ENCODE peak calls at places on chromosomes 12 and 14, in five cellular contexts. E is NB4, W is epithelial cell of esophagus, L is DND-41, B is HCT116. M is an unnamed sample.

GRCh38 chr12:96034631-96035282 is 630 bp downstream of the LTA4H start:
- DNase-seq in L (peak), B (no peak), W (peak), E (peak), M (no peak)

GRCh38 chr12:104699489-104700194 is 242.9 kb downstream of the CHST11 start:
- DNase-seq in E (no peak), L (no peak), W (no peak), B (no peak), M (peak)

GRCh38 chr12:30582943-30583342 is 112.7 kb downstream of the IPO8 start:
- DNase-seq in L (no peak), B (no peak), W (peak), E (no peak), M (no peak)

GRCh38 chr12:97557116-97557515 is 94.5 kb downstream of the RMST start:
- DNase-seq in L (no peak), B (no peak), E (no peak), W (no peak), M (no peak)

GRCh38 chr14:52977798-52978197 is 26.9 kb upstream of the FERMT2 start:
- DNase-seq in E (no peak), B (no peak), W (no peak), L (no peak), M (no peak)

GRCh38 chr14:99891266-99891665 is 98.1 kb downstream of the EML1 start:
- DNase-seq in E (no peak), L (no peak), W (no peak), B (no peak), M (no peak)

GRCh38 chr14:27845241-27845850 is 921.2 kb upstream of the FOXG1 start:
- DNase-seq in L (no peak), B (no peak), E (no peak), W (no peak), M (no peak)

GRCh38 chr14:23951590-23952143 is 1.9 kb upstream of the DHRS4 start:
- DNase-seq in B (no peak), E (no peak), W (no peak), L (no peak), M (no peak)

GRCh38 chr14:100645200-100645985 is 58.2 kb upstream of the BEGAIN start:
- DNase-seq in W (peak), B (peak), E (peak), L (peak), M (peak)

GRCh38 chr12:101299346-101299745 is 19.4 kb downstream of the UTP20 start:
- DNase-seq in E (no peak), W (peak), B (no peak), L (no peak), M (no peak)

GRCh38 chr14:100979780-100980179 is 76.3 kb upstream of the RTL1 start:
- DNase-seq in B (no peak), W (peak), E (no peak), L (no peak), M (no peak)

GRCh38 chr12:126337556-126337955 is 1272.3 kb downstream of the AACS start:
- DNase-seq in L (no peak), W (peak), E (no peak), B (no peak), M (no peak)

GRCh38 chr12:106455100-106455499 is 97.6 kb downstream of the POLR3B start:
- DNase-seq in B (no peak), W (no peak), E (no peak), L (no peak), M (peak)

GRCh38 chr14:100683578-100683977 is 43.1 kb upstream of the DLK1 start:
- DNase-seq in B (no peak), E (peak), W (no peak), L (no peak), M (no peak)

GRCh38 chr14:105999361-106000028 is 473.1 kb downstream of the TMEM121 start:
- DNase-seq in W (no peak), E (peak), L (peak), B (peak), M (peak)

GRCh38 chr14:50762001-50762930 is 68.7 kb downstream of the NIN start:
- DNase-seq in W (peak), L (no peak), E (no peak), B (no peak), M (peak)

GRCh38 chr14:54481695-54482094 is 7.1 kb downstream of the GMFB start:
- DNase-seq in W (peak), E (no peak), B (no peak), L (no peak), M (no peak)

GRCh38 chr12:97630875-97631274 is 168.3 kb downstream of the RMST start:
- DNase-seq in B (no peak), L (no peak), W (no peak), E (no peak), M (no peak)

GRCh38 chr12:118220697-118221096 is 84.8 kb downstream of the PEBP1 start:
- DNase-seq in L (no peak), W (peak), B (no peak), E (no peak), M (no peak)

GRCh38 chr14:90341784-90342183 is 10.0 kb upstream of the NRDE2 start:
- DNase-seq in B (no peak), W (no peak), L (no peak), E (no peak), M (no peak)

GRCh38 chr14:90060312-90060964 is 1.4 kb upstream of the KCNK13 start:
- DNase-seq in B (peak), W (peak), E (peak), L (no peak), M (peak)

GRCh38 chr14:41549821-41550597 is 56.7 kb upstream of the LRFN5 start:
- DNase-seq in B (no peak), W (peak), E (no peak), L (no peak), M (no peak)

GRCh38 chr14:56212541-56212940 is 94.3 kb downstream of the PELI2 start:
- DNase-seq in W (peak), B (no peak), L (peak), E (no peak), M (no peak)

GRCh38 chr14:92471919-92472318 is 41.7 kb upstream of the RIN3 start:
- DNase-seq in W (peak), E (no peak), L (no peak), B (peak), M (no peak)

GRCh38 chr14:92770454-92770853 is 22.0 kb upstream of the LGMN start:
- DNase-seq in E (no peak), L (no peak), W (no peak), B (no peak), M (peak)

GRCh38 chr14:92677087-92677668 is 71.2 kb downstream of the LGMN start:
- DNase-seq in L (no peak), E (peak), W (no peak), B (no peak), M (peak)

GRCh38 chr14:68094158-68094557 is 274.6 kb downstream of the RAD51B start:
- DNase-seq in E (no peak), L (no peak), B (no peak), W (peak), M (no peak)

GRCh38 chr12:64088431-64089349 is 133.4 kb downstream of the KICS2 start:
- DNase-seq in W (peak), B (peak), E (peak), L (no peak), M (peak)

GRCh38 chr14:34692348-34692747 is 22.0 kb downstream of the CFL2 start:
- DNase-seq in L (no peak), B (no peak), W (no peak), E (no peak), M (no peak)

GRCh38 chr14:55077691-55078151 is 26.3 kb downstream of the MAPK1IP1L start:
- DNase-seq in W (peak), L (no peak), E (no peak), B (peak), M (no peak)

GRCh38 chr14:70073924-70074566 is 114.7 kb downstream of the SLC8A3 start:
- DNase-seq in W (peak), L (peak), E (peak), B (peak), M (peak)

GRCh38 chr14:96094211-96094610 is 55.0 kb downstream of the C14orf132 start:
- DNase-seq in B (no peak), W (no peak), L (no peak), E (no peak), M (no peak)

GRCh38 chr14:32407170-32407569 is 78.1 kb downstream of the AKAP6 start:
- DNase-seq in B (no peak), E (no peak), L (no peak), W (no peak), M (no peak)

GRCh38 chr14:33754264-33754663 is 196.6 kb downstream of the EGLN3 start:
- DNase-seq in L (no peak), W (no peak), E (no peak), B (no peak), M (no peak)

GRCh38 chr12:118633071-118633470 is 256.7 kb downstream of the SUDS3 start:
- DNase-seq in E (peak), L (peak), B (no peak), W (no peak), M (no peak)

GRCh38 chr12:64304571-64304970 is 82.5 kb upstream of the KICS2 start:
- DNase-seq in L (no peak), B (no peak), E (no peak), W (no peak), M (no peak)

GRCh38 chr14:89185919-89186849 is 230.8 kb downstream of the FOXN3 start:
- DNase-seq in L (no peak), W (peak), E (no peak), B (peak), M (no peak)

GRCh38 chr14:23434488-23435219 is 806 bp downstream of the MYH7 start:
- DNase-seq in L (no peak), W (no peak), B (no peak), E (no peak), M (no peak)

GRCh38 chr12:13198921-13199320 is 2.4 kb downstream of the EMP1 start:
- DNase-seq in W (no peak), B (no peak), E (no peak), L (no peak), M (no peak)

GRCh38 chr12:131851741-131852550 is 23.8 kb downstream of the MMP17 start:
- DNase-seq in W (no peak), E (peak), L (no peak), B (no peak), M (no peak)

GRCh38 chr12:131849700-131850553 is 21.7 kb downstream of the MMP17 start:
- DNase-seq in B (no peak), L (no peak), E (no peak), W (no peak), M (no peak)

GRCh38 chr12:131848753-131849152 is 20.6 kb downstream of the MMP17 start:
- DNase-seq in W (no peak), L (no peak), E (no peak), B (no peak), M (no peak)

GRCh38 chr12:131852551-131853299 is 24.5 kb downstream of the MMP17 start:
- DNase-seq in L (peak), B (no peak), E (peak), W (no peak), M (no peak)

DNA sequence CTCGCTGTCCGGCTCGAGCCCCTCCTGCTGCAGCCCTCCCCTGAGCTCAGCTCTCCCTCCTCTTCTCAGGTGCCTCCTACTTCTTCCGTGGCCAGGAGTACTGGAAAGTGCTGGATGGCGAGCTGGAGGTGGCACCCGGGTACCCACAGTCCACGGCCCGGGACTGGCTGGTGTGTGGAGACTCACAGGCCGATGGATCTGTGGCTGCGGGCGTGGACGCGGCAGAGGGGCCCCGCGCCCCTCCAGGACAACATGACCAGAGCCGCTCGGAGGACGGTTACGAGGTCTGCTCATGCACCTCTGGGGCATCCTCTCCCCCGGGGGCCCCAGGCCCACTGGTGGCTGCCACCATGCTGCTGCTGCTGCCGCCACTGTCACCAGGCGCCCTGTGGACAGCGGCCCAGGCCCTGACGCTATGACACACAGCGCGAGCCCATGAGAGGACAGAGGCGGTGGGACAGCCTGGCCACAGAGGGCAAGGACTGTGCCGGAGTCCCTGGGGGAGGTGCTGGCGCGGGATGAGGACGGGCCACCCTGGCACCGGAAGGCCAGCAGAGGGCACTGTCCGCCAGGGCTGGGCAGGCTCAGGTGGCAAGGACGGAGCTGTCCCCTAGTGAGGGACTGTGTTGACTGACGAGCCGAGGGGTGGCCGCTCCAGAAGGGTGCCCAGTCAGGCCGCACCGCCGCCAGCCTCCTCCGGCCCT is 22.8 kb downstream of the MMP17 start:
- DNase-seq in E (no peak), L (peak), B (no peak), W (peak), M (no peak)
- TF ChIP-seq CTCF in E (no peak), L (peak), B (peak), W (peak), M (no peak)

DNA sequence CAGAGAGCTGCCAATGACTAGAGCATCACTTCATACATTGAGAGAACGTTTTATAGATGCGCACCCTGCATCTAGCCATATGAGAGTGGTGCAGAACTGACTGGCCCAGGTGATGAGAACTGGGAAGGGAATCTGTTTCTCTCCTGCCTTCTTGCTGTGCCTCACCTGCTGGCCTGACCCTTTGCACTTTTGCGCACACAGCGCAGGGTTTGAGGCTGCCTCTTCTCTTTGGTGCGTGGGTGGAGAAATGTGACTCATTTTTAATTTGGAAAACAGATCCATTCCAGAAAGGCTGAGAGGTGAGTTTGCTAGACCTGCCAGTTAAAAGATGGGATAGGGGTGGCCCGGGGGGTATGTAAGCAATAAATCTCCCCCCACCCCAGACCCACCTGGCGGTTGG is 453 bp upstream of the ESRRB start:
- DNase-seq in W (peak), E (no peak), L (no peak), B (peak), M (no peak)
- H3K4me3 ChIP-seq in W (no peak), E (no peak), L (no peak), B (peak), M (no peak)

GRCh38 chr14:104253223-104253822 is 114.9 kb downstream of the KIF26A start:
- DNase-seq in B (no peak), W (no peak), L (no peak), E (no peak), M (no peak)

GRCh38 chr14:104252256-104253215 is 114.1 kb downstream of the KIF26A start:
- DNase-seq in E (no peak), B (no peak), L (no peak), W (no peak), M (no peak)

GRCh38 chr14:104253901-104254353 is 115.5 kb downstream of the KIF26A start:
- DNase-seq in B (no peak), L (no peak), W (no peak), E (no peak), M (no peak)

GRCh38 chr14:104254735-104255400 is 116.5 kb downstream of the KIF26A start:
- DNase-seq in L (no peak), E (no peak), B (no peak), W (no peak), M (no peak)

DNA sequence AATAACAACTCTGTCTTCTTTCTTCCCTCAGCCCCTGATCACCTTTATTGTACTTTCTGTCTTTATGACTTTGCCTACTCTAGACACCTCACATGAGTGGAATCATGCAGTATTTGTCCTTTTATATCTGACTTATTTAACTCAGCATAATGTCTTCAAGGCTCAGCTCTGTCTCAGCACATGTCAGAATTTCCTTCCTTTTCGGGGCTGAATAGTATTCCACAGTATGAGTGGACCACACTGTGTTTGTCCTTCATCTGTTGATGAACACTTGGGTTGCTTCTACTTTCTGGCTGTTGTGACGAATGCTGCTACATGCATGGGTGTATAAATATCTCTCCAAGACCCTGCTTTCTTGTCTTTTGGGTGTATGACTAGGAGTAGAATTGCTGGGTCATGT is 117.6 kb downstream of the KIF26A start:
- DNase-seq in E (no peak), B (no peak), W (no peak), L (no peak), M (no peak)
- TF ChIP-seq CTCF in E (no peak), B (no peak), W (no peak), L (no peak), M (no peak)

GRCh38 chr14:104969741-104970230 is 8.4 kb downstream of the AHNAK2 start:
- DNase-seq in B (no peak), L (no peak), W (no peak), E (no peak), M (no peak)

GRCh38 chr14:104972301-104973211 is 5.6 kb downstream of the AHNAK2 start:
- DNase-seq in B (peak), E (no peak), W (peak), L (no peak), M (no peak)

GRCh38 chr14:104968541-104969401 is 9.4 kb downstream of the AHNAK2 start:
- DNase-seq in B (no peak), E (peak), W (peak), L (no peak), M (no peak)

GRCh38 chr14:104971447-104972240 is 6.5 kb downstream of the AHNAK2 start:
- DNase-seq in B (no peak), L (no peak), E (no peak), W (no peak), M (no peak)

GRCh38 chr14:104970231-104971068 is 7.7 kb downstream of the AHNAK2 start:
- DNase-seq in L (no peak), E (no peak), W (peak), B (peak), M (no peak)
- H3K4me3 ChIP-seq in L (no peak), E (no peak), W (peak), B (peak), M (no peak)

GRCh38 chr14:66038214-66038977 is 447.8 kb upstream of the CCDC196 start:
- DNase-seq in E (peak), W (peak), L (no peak), B (no peak), M (no peak)
- TF ChIP-seq CTCF in E (no peak), W (peak), L (no peak), B (no peak), M (no peak)

GRCh38 chr12:92462527-92462926 is 240.3 kb upstream of the PLEKHG7 start:
- DNase-seq in W (no peak), E (no peak), L (no peak), B (no peak), M (peak)

GRCh38 chr12:92464911-92465310 is 237.9 kb upstream of the PLEKHG7 start:
- DNase-seq in L (no peak), E (no peak), W (no peak), B (no peak), M (no peak)

GRCh38 chr12:92458996-92459395 is 243.8 kb upstream of the PLEKHG7 start:
- DNase-seq in B (no peak), E (no peak), W (no peak), L (no peak), M (no peak)

GRCh38 chr12:92463171-92463570 is 239.6 kb upstream of the PLEKHG7 start:
- DNase-seq in B (no peak), E (no peak), W (no peak), L (no peak), M (no peak)

DNA sequence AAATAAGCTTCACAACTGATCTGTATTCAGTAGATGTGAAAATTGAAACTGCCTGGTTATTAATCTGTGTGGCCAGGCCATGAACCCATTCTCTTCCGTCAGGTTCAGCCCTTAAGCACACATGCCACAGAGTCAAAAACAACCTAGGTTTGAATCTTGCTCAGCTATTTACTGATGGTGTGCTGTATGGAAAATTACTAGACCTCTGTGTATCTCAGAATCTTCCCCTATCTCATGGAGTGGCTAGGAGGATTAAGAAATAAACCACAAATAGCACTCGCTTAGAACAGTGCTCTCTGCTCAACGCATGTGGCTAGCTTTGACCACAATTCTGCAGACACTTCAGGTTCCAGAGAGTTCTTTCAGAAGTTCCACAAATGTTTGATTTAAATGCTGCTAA is 240.7 kb upstream of the PLEKHG7 start:
- DNase-seq in E (peak), B (no peak), W (no peak), L (peak), M (peak)
- H3K4me3 ChIP-seq in E (no peak), B (no peak), W (no peak), L (no peak), M (peak)

M was measured in GM12865.